ENCODE peak calls at places on chromosomes 5 and 9, in eight cellular contexts. E is pancreas; P is left ventricle myocardium inferior; L is GM06990; V is cardiac muscle cell; B is IMR-90; R is endothelial cell of umbilical vein; Y is CD8-positive, alpha-beta memory T cell. J is an unnamed sample. For H3K27me3, the result is how much of the 10 kb centered on the place peaks cover.

GRCh38 chr5:63398346-63398745 is 563.9 kb downstream of the HTR1A start:
- DNase-seq in E (no peak), P (no peak), L (no peak), V (no peak), B (no peak), R (no peak), Y (no peak), J (no peak)

GRCh38 chr9:99259231-99259918 is 37.3 kb downstream of the SEC61B start:
- DNase-seq in E (peak), P (peak), L (no peak), V (peak), B (no peak), R (peak), Y (peak), J (peak)

GRCh38 chr9:88748566-88749238 is 213.7 kb downstream of the NXNL2 start:
- DNase-seq in E (no peak), P (peak), L (no peak), V (no peak), B (peak), R (no peak), Y (no peak), J (peak)

GRCh38 chr5:148746826-148747535 is 79.4 kb upstream of the ADRB2 start:
- DNase-seq in E (no peak), P (no peak), L (no peak), V (no peak), B (peak), R (peak), Y (no peak), J (no peak)

GRCh38 chr9:118418887-118419620 is 714.9 kb downstream of the TLR4 start:
- DNase-seq in E (no peak), P (no peak), L (no peak), V (no peak), B (no peak), R (no peak), Y (no peak), J (peak)

GRCh38 chr9:72203205-72203803 is 54.1 kb downstream of the GDA start:
- DNase-seq in E (no peak), P (no peak), L (no peak), V (peak), B (peak), R (peak), Y (no peak), J (peak)

GRCh38 chr5:176740702-176741565 is 69.4 kb upstream of the UNC5A start:
- DNase-seq in E (no peak), P (no peak), L (no peak), V (no peak), B (no peak), R (no peak), Y (no peak), J (no peak)

GRCh38 chr5:1878050-1878849 is 4.5 kb downstream of the IRX4 start:
- DNase-seq in E (peak), P (no peak), L (no peak), V (peak), B (no peak), R (no peak), Y (no peak), J (no peak)

GRCh38 chr5:61055434-61056006 is 106.7 kb downstream of the SMIM15 start:
- DNase-seq in E (no peak), P (no peak), L (peak), V (peak), B (peak), R (peak), Y (peak), J (peak)

GRCh38 chr5:58113172-58113571 is 346.7 kb downstream of the PLK2 start:
- DNase-seq in E (no peak), P (no peak), L (no peak), V (no peak), B (no peak), R (no peak), Y (no peak), J (no peak)

GRCh38 chr9:73132034-73132776 is 19.5 kb upstream of the ANXA1 start:
- DNase-seq in E (no peak), P (peak), L (peak), V (peak), B (peak), R (peak), Y (peak), J (peak)

GRCh38 chr5:101995585-101995984 is 300.5 kb downstream of the SLCO4C1 start:
- DNase-seq in E (no peak), P (no peak), L (no peak), V (no peak), B (no peak), R (no peak), Y (no peak), J (peak)

GRCh38 chr5:15285901-15286583 is 213.9 kb upstream of the FBXL7 start:
- DNase-seq in E (no peak), P (peak), L (no peak), V (no peak), B (peak), R (peak), Y (no peak), J (peak)

GRCh38 chr5:14029185-14029584 is 84.7 kb upstream of the DNAH5 start:
- DNase-seq in E (no peak), P (no peak), L (no peak), V (no peak), B (no peak), R (no peak), Y (no peak), J (no peak)

GRCh38 chr5:156543348-156543747 is 216.4 kb downstream of the SGCD start:
- DNase-seq in E (no peak), P (no peak), L (no peak), V (no peak), B (no peak), R (no peak), Y (no peak), J (no peak)

GRCh38 chr5:133700251-133700650 is 87.9 kb upstream of the FSTL4 start:
- DNase-seq in E (no peak), P (no peak), L (no peak), V (no peak), B (no peak), R (no peak), Y (no peak), J (no peak)

GRCh38 chr5:68087866-68088265 is 127.7 kb upstream of the PIK3R1 start:
- DNase-seq in E (no peak), P (no peak), L (no peak), V (no peak), B (no peak), R (no peak), Y (no peak), J (no peak)

GRCh38 chr9:130042931-130043653 is at the start of gene FNBP1:
- DNase-seq in E (peak), P (peak), L (peak), V (peak), B (peak), R (peak), Y (peak), J (peak)

GRCh38 chr9:78292716-78293497 is 4.0 kb upstream of the PSAT1 start:
- DNase-seq in E (no peak), P (no peak), L (no peak), V (no peak), B (no peak), R (no peak), Y (no peak), J (no peak)

GRCh38 chr9:97412628-97413382 is 909 bp downstream of the TDRD7 start:
- DNase-seq in E (no peak), P (no peak), L (no peak), V (no peak), B (peak), R (peak), Y (no peak), J (no peak)

GRCh38 chr5:111432828-111433536 is 79.4 kb downstream of the STARD4 start:
- DNase-seq in E (no peak), P (no peak), L (no peak), V (no peak), B (peak), R (no peak), Y (no peak), J (no peak)

GRCh38 chr9:14131353-14132088 is 182.4 kb downstream of the NFIB start:
- DNase-seq in E (no peak), P (no peak), L (no peak), V (no peak), B (no peak), R (no peak), Y (no peak), J (no peak)

GRCh38 chr5:94498199-94498598 is 120.2 kb downstream of the KIAA0825 start:
- DNase-seq in E (no peak), P (no peak), L (no peak), V (no peak), B (no peak), R (no peak), Y (no peak), J (no peak)

GRCh38 chr5:2278825-2279224 is 396.1 kb upstream of the IRX4 start:
- DNase-seq in E (no peak), P (no peak), L (no peak), V (no peak), B (no peak), R (no peak), Y (no peak), J (no peak)

GRCh38 chr5:318931-319601 is 2.4 kb upstream of the AHRR start:
- DNase-seq in E (peak), P (no peak), L (no peak), V (no peak), B (no peak), R (no peak), Y (no peak), J (no peak)

GRCh38 chr9:3479516-3480352 is 46.1 kb downstream of the RFX3 start:
- DNase-seq in E (no peak), P (no peak), L (peak), V (no peak), B (no peak), R (no peak), Y (no peak), J (no peak)

GRCh38 chr9:3475300-3476020 is 50.3 kb downstream of the RFX3 start:
- DNase-seq in E (no peak), P (no peak), L (no peak), V (no peak), B (no peak), R (peak), Y (no peak), J (no peak)

GRCh38 chr9:3480353-3480655 is 45.5 kb downstream of the RFX3 start:
- DNase-seq in E (no peak), P (no peak), L (no peak), V (no peak), B (no peak), R (no peak), Y (no peak), J (no peak)

GRCh38 chr9:3477236-3477834 is 48.5 kb downstream of the RFX3 start:
- DNase-seq in E (no peak), P (no peak), L (peak), V (no peak), B (no peak), R (no peak), Y (peak), J (no peak)

DNA sequence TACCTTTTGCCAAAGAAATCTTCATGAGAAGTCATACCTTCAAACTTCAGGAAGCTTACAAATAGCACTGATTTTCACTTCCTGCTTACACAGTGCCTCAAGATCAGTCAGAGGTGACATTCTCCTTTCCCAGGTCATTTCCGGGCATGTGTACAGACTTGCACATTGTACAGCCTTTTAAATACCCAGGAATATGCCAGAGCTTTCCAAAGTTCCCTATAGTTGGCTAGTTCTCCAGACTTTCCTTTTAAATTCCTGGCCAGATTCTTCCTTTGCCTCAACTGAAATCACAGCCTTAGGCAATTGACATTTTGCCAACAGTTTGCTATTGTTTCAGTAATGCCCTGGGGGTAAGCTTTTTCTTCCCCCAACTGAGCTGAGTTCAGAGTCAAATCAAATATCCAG is 47.2 kb downstream of the RFX3 start:
- DNase-seq in E (no peak), P (no peak), L (peak), V (no peak), B (no peak), R (peak), Y (no peak), J (no peak)
- H3K27me3 ChIP-seq in E (under half), P (under half), L (under half), V (under half), B (under half), R (under half), Y (under half), J (under half)

GRCh38 chr5:73450672-73451217 is 2.2 kb upstream of the FOXD1 start:
- DNase-seq in E (no peak), P (no peak), L (no peak), V (no peak), B (peak), R (peak), Y (peak), J (no peak)

GRCh38 chr5:73448072-73448432 is 525 bp downstream of the FOXD1 start:
- DNase-seq in E (peak), P (no peak), L (no peak), V (no peak), B (no peak), R (no peak), Y (no peak), J (no peak)

GRCh38 chr5:73451218-73452130 is 2.9 kb upstream of the FOXD1 start:
- DNase-seq in E (peak), P (peak), L (peak), V (peak), B (peak), R (peak), Y (peak), J (peak)

GRCh38 chr5:73448451-73449136 is at the start of gene FOXD1:
- DNase-seq in E (peak), P (peak), L (peak), V (peak), B (peak), R (peak), Y (peak), J (peak)

GRCh38 chr5:73450041-73450598 is 1.5 kb upstream of the FOXD1 start:
- DNase-seq in E (no peak), P (no peak), L (no peak), V (no peak), B (no peak), R (peak), Y (no peak), J (no peak)
- H3K27me3 ChIP-seq in E (half or more), P (half or more), L (under half), V (half or more), B (under half), R (half or more), Y (half or more), J (half or more)

GRCh38 chr9:21996438-21996837 is 1.8 kb downstream of the CDKN2B-AS1 start:
- DNase-seq in E (no peak), P (no peak), L (no peak), V (no peak), B (no peak), R (no peak), Y (no peak), J (no peak)
- H3K27me3 ChIP-seq in E (under half), P (half or more), L (under half), V (half or more), B (under half), R (under half), Y (under half), J (half or more)

GRCh38 chr9:132808645-132809044 is 69.4 kb downstream of the AK8 start:
- DNase-seq in E (no peak), P (no peak), L (no peak), V (no peak), B (no peak), R (no peak), Y (no peak), J (no peak)

GRCh38 chr9:132806723-132807421 is 71.2 kb downstream of the AK8 start:
- DNase-seq in E (no peak), P (no peak), L (no peak), V (peak), B (no peak), R (no peak), Y (no peak), J (peak)

GRCh38 chr9:132811985-132812384 is 66.1 kb downstream of the AK8 start:
- DNase-seq in E (no peak), P (no peak), L (no peak), V (no peak), B (no peak), R (no peak), Y (no peak), J (no peak)

GRCh38 chr9:132810314-132810713 is 67.8 kb downstream of the AK8 start:
- DNase-seq in E (no peak), P (no peak), L (no peak), V (no peak), B (no peak), R (no peak), Y (no peak), J (no peak)

DNA sequence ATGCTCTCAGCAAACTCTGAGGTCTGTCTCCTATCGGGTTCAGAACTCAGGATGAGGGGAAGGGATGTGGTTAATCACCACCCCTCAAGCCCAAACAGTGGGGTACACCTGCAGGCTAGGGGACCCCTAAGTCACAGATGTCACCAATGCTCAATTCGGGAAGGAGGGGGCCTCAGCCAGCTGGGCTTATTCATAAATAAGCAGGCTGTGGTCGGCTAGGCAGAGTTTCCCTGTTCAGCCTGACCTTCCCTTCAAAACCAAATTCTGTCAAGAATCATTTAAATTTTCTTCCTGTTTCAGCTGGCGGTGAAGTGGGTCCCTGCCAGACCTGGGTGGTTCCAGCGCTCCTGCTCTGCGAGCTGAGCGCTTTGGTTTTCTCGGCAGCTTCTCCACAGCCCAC is 68.4 kb downstream of the AK8 start:
- DNase-seq in E (no peak), P (no peak), L (no peak), V (no peak), B (no peak), R (no peak), Y (no peak), J (no peak)
- H3K27me3 ChIP-seq in E (under half), P (under half), L (under half), V (under half), B (half or more), R (under half), Y (under half), J (under half)

DNA sequence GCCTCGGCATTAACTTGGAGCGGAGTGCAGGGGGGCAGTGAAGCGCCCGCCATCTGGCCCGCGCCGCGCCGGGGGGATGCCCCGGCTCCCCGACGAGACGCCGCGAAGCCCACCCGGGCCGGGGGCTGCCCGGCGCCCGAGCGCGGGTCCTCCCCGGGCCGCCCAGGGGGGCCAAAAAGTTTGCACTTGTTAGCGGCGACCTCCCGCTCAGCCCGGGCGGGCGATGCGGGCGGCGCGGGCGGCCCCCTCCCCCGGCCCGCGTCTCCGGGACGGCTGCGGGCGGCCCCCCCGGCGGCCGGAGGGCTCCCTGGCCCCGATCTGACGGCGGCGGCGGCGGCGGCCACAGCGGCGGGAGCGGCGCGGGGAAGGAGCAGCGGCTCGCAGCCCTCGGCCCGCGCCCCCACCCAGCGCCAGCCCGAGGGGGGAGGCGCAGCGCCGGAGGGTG is at the start of gene NTNG2:
- DNase-seq in E (no peak), P (no peak), L (no peak), V (no peak), B (no peak), R (no peak), Y (no peak), J (no peak)
- H3K27me3 ChIP-seq in E (under half), P (half or more), L (under half), V (half or more), B (half or more), R (half or more), Y (under half), J (half or more)

GRCh38 chr9:38294561-38294960 is 97.9 kb upstream of the ALDH1B1 start:
- DNase-seq in E (no peak), P (no peak), L (no peak), V (no peak), B (no peak), R (no peak), Y (no peak), J (no peak)
- H3K27me3 ChIP-seq in E (under half), P (under half), L (under half), V (under half), B (under half), R (under half), Y (under half), J (under half)

GRCh38 chr5:88660947-88661869 is 221.8 kb downstream of the MEF2C start:
- DNase-seq in E (peak), P (no peak), L (peak), V (peak), B (peak), R (peak), Y (no peak), J (peak)
- H3K27me3 ChIP-seq in E (half or more), P (half or more), L (under half), V (half or more), B (under half), R (half or more), Y (under half), J (half or more)

GRCh38 chr5:141881886-141882285 is 3.7 kb upstream of the PCDH1 start:
- DNase-seq in E (no peak), P (no peak), L (no peak), V (no peak), B (no peak), R (no peak), Y (no peak), J (peak)

GRCh38 chr5:141882594-141883183 is 4.5 kb upstream of the PCDH1 start:
- DNase-seq in E (no peak), P (no peak), L (no peak), V (no peak), B (no peak), R (no peak), Y (no peak), J (peak)

GRCh38 chr5:141880961-141881801 is 3.0 kb upstream of the PCDH1 start:
- DNase-seq in E (no peak), P (peak), L (no peak), V (no peak), B (no peak), R (no peak), Y (no peak), J (peak)

GRCh38 chr5:141883184-141883947 is 5.2 kb upstream of the PCDH1 start:
- DNase-seq in E (peak), P (peak), L (no peak), V (peak), B (peak), R (peak), Y (no peak), J (peak)

GRCh38 chr5:141883948-141884318 is 5.7 kb upstream of the PCDH1 start:
- DNase-seq in E (no peak), P (no peak), L (no peak), V (no peak), B (no peak), R (no peak), Y (no peak), J (no peak)
- H3K27me3 ChIP-seq in E (under half), P (half or more), L (under half), V (half or more), B (half or more), R (under half), Y (half or more), J (half or more)

DNA sequence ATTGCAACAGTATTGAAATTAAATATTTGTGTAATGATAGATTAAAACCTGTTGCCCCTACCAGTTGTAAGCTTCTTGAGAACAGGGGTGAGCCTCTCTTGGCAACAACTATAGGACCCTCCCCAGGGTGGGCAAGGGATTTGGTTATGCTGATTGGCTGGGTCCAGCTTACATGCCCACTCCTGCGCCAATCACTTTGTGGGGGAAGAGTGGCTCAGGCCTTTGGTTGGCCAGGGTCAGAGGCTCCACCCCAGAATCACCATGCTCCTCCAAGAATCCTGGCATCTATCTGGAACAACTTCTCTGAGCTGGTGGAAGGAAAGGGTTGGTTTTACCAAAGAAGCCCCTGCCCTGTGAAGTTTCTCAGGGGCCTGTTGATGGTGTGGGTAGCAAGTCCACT is 8.6 kb upstream of the PITX1 start:
- DNase-seq in E (peak), P (no peak), L (no peak), V (no peak), B (no peak), R (no peak), Y (no peak), J (no peak)
- H3K27me3 ChIP-seq in E (under half), P (half or more), L (under half), V (half or more), B (half or more), R (half or more), Y (under half), J (half or more)